ENCODE peak calls at places on chromosomes 4 and X, in six cellular contexts. Z is neuronal stem cell, K is MM.1S, E is stomach, T is testis, I is mesendoderm. U is an unnamed sample.
A peak's percentile ranks its signal among the peaks of the same experiment; 100 is the strongest.

GRCh38 chr4:52823478-52824092 is 38.5 kb upstream of the RASL11B start:
- DNase-seq in Z (no peak), K (no peak), E (no peak), T (no peak), I (no peak), U (no peak)

GRCh38 chrX:95835223-95835622 is 849.4 kb upstream of the DIAPH2 start:
- DNase-seq in Z (no peak), K (no peak), E (no peak), T (no peak), I (no peak), U (no peak)

GRCh38 chr4:179307297-179308136 is 1865.3 kb upstream of the AGA start:
- DNase-seq in Z (peak; percentile 33), K (peak; percentile 51), E (no peak), T (peak; percentile 74), I (peak; percentile 71), U (no peak)

GRCh38 chr4:116397291-116397690 is 688.1 kb downstream of the TRAM1L1 start:
- DNase-seq in Z (no peak), K (no peak), E (no peak), T (no peak), I (no peak), U (no peak)

GRCh38 chrX:29948653-29949052 is 266.7 kb upstream of the MAGEB2 start:
- DNase-seq in Z (no peak), K (no peak), E (no peak), T (no peak), I (no peak), U (no peak)

GRCh38 chr4:185933078-185933581 is 121.1 kb upstream of the SORBS2 start:
- DNase-seq in Z (no peak), K (no peak), E (no peak), T (no peak), I (peak; percentile 32), U (no peak)

GRCh38 chr4:53613428-53613827 is 22.1 kb upstream of the LNX1 start:
- DNase-seq in Z (no peak), K (no peak), E (no peak), T (no peak), I (no peak), U (no peak)

GRCh38 chrX:113384628-113385027 is 544.0 kb upstream of the AMOT start:
- DNase-seq in Z (no peak), K (no peak), E (no peak), T (peak; percentile 16), I (no peak), U (no peak)

GRCh38 chr4:105474110-105474518 is 252 bp upstream of the PPA2 start:
- DNase-seq in Z (no peak), K (no peak), E (peak; percentile 92), T (peak; percentile 92), I (no peak), U (no peak)

GRCh38 chr4:173990879-173991231 is 292.6 kb downstream of the FBXO8 start:
- DNase-seq in Z (no peak), K (no peak), E (peak; percentile 35), T (peak; percentile 71), I (peak; percentile 79), U (no peak)

GRCh38 chr4:76989391-76990061 is 40.0 kb downstream of the SEPTIN11 start:
- DNase-seq in Z (no peak), K (no peak), E (no peak), T (no peak), I (no peak), U (peak; percentile 83)

GRCh38 chr4:997375-998071 is 4.3 kb upstream of the SLC26A1 start:
- DNase-seq in Z (no peak), K (no peak), E (no peak), T (no peak), I (no peak), U (no peak)

GRCh38 chr4:185833055-185833598 is 21.1 kb upstream of the SORBS2 start:
- DNase-seq in Z (no peak), K (no peak), E (no peak), T (no peak), I (peak; percentile 50), U (no peak)

GRCh38 chr4:94635172-94635571 is 122.6 kb upstream of the BMPR1B start:
- DNase-seq in Z (no peak), K (no peak), E (no peak), T (no peak), I (peak; percentile 22), U (no peak)

GRCh38 chrX:53445977-53446376 is 11.8 kb upstream of the HSD17B10 start:
- DNase-seq in Z (no peak), K (peak; percentile 46), E (peak; percentile 44), T (peak; percentile 37), I (peak; percentile 66), U (no peak)

GRCh38 chrX:1928805-1929204 is 313.9 kb downstream of the ASMT start:
- DNase-seq in Z (no peak), K (no peak), E (no peak), T (no peak), I (peak; percentile 82), U (no peak)

GRCh38 chrX:1933964-1934363 is 319.1 kb downstream of the ASMT start:
- DNase-seq in Z (no peak), K (no peak), E (no peak), T (no peak), I (no peak), U (no peak)

GRCh38 chrX:1935805-1936204 is 320.9 kb downstream of the ASMT start:
- DNase-seq in Z (no peak), K (no peak), E (no peak), T (no peak), I (no peak), U (no peak)

GRCh38 chrX:1932231-1932630 is 317.4 kb downstream of the ASMT start:
- DNase-seq in Z (no peak), K (no peak), E (no peak), T (no peak), I (peak; percentile 54), U (no peak)
- H3K36me3 ChIP-seq in Z (no peaks in the 10 kb centered on the region), K (no peaks in the 10 kb centered on the region), E (no peaks in the 10 kb centered on the region), T (no peaks in the 10 kb centered on the region), I (no peaks in the 10 kb centered on the region), U (no peaks in the 10 kb centered on the region)

DNA sequence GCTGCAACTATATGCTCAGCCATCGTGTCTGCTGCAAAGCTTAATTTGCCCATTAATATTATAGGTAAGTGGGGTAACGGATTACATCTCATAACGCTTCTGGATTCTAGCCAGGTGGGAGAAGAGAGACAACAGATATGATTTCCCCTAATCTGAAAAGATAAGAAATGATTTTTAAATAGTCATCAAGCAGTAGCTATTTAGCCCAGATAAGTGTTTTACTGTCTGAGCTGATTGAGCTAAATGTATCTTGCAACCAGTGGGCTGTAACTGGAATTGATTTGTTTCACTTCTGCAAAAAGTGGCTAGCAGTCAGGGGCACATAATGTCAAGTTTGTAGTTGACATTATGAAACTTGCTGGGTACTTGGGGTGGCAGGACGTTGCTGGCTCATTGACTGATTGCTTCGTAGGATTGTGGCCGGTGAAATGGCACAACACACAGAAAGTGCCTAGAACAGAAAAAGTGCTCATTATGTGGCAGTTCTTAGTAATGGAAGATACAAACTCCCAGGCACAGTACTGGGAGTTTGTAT is 18.5 kb downstream of the LAP3 start:
- DNase-seq in Z (no peak), K (peak; percentile 48), E (no peak), T (no peak), I (no peak), U (no peak)
- H3K4me3 ChIP-seq in Z (no peak overlapping the region), K (no peak overlapping the region), E (no peak overlapping the region), T (no peak overlapping the region), I (no peak overlapping the region), U (no peak overlapping the region)

DNA sequence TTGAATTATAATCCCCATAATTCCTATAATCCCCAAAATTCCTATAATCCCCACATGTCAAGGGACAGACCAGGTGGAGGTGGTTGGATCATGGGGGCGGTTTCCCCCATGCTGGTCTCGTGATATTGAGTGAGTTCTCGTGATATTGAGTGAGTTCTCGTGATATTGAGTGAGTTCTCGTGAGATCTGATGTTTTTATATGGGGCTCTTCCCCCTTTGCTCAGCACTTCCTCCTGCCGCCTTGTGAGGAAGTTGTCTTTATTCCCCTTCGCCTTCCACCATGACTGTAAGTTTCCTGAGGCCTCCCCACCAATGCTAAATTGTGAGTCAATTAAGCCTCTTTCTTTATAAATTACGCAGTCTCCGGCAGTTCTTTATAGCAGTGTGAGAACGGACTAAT is 36.6 kb upstream of the GPR78 start:
- DNase-seq in Z (no peak), K (no peak), E (no peak), T (no peak), I (no peak), U (no peak)
- H3K36me3 ChIP-seq in Z (no peaks in the 10 kb centered on the region), K (no peaks in the 10 kb centered on the region), E (no peaks in the 10 kb centered on the region), T (no peaks in the 10 kb centered on the region), I (no peaks in the 10 kb centered on the region), U (no peaks in the 10 kb centered on the region)

DNA sequence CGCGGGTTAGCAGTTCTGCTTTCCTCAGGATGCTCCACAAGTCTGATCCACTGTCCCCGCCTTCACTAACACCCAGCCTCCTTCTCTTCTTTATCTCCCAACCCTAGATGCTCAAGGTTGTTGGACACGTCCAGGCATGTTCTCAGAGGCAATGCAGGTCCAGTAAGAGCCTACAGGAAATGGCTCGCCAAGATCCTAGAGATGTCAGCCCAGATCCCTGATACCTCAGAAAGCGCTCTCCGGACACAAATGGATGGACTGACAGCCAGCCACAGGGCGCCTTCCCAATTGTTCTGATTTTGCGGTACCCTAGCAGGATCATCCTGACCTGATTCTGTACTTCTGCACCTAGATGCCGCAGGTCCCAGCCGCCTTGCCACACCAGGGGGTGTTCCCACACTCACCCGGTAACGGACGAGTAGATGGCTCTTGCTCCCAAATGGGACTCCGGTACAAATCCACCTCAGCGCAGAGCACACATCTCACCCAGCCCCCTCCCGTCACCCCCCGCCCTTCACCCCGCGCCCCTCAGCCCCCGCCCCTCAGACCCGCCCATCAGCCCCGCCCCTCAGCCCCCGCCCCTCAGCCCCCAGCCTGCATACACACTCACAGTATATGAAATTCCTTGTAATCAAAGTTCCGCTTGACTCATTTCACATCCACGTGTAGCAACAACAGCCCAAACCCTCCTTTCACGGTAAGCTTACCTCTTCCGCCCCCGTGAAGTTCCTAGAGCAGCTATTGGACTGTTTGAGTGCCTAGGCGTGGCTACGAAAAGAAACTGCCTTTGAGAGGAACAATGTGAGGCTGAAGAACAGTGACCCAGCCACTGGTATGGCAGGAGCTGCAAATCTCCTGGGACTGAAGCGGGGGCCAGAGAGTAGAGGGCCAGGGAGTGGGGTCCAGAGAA is at the start of gene EDA2R:
- DNase-seq in Z (peak; percentile 71), K (peak; percentile 71), E (no peak), T (peak; percentile 57), I (peak; percentile 94), U (no peak)
- H3K4me3 ChIP-seq in Z (peak within 1 kb of the TSS; percentile 95), K (peak within 1 kb of the TSS; percentile 62), E (peak within 1 kb of the TSS; percentile 30), T (peak within 1 kb of the TSS; percentile 36), I (peak within 1 kb of the TSS; percentile 69), U (no peak within 1 kb of the TSS)

DNA sequence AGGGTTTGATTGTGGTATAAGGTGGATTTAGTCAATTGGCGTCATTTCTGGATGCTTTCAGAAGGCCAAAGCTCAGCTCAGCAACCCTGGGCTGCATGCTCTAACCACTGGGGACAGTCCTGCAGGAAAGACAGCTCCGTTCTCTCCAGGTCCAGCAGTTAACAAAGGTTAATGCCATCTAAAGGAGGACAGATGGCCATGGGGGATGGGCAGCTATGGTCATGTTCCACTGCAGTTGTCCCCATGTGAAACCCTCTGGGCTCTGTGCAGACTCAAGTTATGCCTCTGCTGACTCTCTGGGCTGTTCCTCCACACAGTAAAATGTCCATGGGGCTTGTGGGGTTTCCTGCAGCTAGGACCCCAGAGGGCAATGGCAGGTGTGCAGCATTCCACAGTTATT is 562.1 kb upstream of the ADGRL3 start:
- DNase-seq in Z (no peak), K (no peak), E (no peak), T (no peak), I (no peak), U (no peak)
- H3K36me3 ChIP-seq in Z (no peaks in the 10 kb centered on the region), K (no peaks in the 10 kb centered on the region), E (no peaks in the 10 kb centered on the region), T (no peaks in the 10 kb centered on the region), I (no peaks in the 10 kb centered on the region), U (no peaks in the 10 kb centered on the region)

DNA sequence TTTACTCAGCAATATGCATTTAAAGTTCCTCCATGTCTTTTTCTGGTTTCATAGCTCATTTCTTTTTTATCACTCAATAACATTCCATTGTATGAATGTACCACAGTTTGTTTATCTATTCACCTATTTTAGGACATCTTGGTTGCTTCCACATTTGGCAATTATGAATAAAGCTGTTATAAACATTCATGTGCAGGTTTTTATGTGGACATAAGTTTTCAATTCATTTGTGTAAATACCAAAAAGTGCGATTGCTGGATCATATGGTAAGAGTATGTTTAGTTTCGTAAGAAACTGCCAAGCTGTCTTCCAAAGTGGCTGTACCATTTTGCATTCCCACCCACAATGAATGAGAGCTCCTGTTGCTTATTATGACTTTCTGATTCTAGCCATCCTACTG is 36.4 kb upstream of the ZFX start:
- DNase-seq in Z (no peak), K (no peak), E (no peak), T (no peak), I (no peak), U (no peak)
- H3K4me3 ChIP-seq in Z (no peak overlapping the region), K (no peak overlapping the region), E (no peak overlapping the region), T (no peak overlapping the region), I (no peak overlapping the region), U (no peak overlapping the region)